ENCODE peak calls at places on chromosomes 7 and 10, in ten cellular contexts. R, Z, W, F, T, U, O, M, L and S are unnamed samples.

GRCh38 chr10:74738985-74739567 is 87.3 kb upstream of the KAT6B start:
- DNase-seq in R (no peak), Z (peak; percentile 20), W (peak; percentile 51), F (peak; percentile 71), T (no peak), U (no peak), O (no peak), M (no peak), L (no peak), S (no peak)

GRCh38 chr10:78472542-78472890 is 438.9 kb downstream of the RPS24 start:
- DNase-seq in R (no peak), Z (no peak), W (no peak), F (no peak), T (no peak), U (no peak), O (peak; percentile 68), M (no peak), L (no peak), S (no peak)

GRCh38 chr7:45180084-45180986 is 22.7 kb downstream of the RAMP3 start:
- DNase-seq in R (no peak), Z (no peak), W (no peak), F (no peak), T (no peak), U (no peak), O (no peak), M (no peak), L (peak; percentile 66), S (no peak)

GRCh38 chr10:89163265-89163995 is 43.7 kb downstream of the CH25H start:
- DNase-seq in R (peak; percentile 91), Z (peak; percentile 15), W (peak; percentile 47), F (no peak), T (peak; percentile 22), U (peak; percentile 11), O (no peak), M (no peak), L (no peak), S (no peak)

GRCh38 chr7:116443646-116444045 is 55.9 kb upstream of the CAV2 start:
- DNase-seq in R (no peak), Z (no peak), W (no peak), F (no peak), T (no peak), U (no peak), O (no peak), M (no peak), L (no peak), S (no peak)

GRCh38 chr7:107505997-107506682 is 36.3 kb downstream of the GPR22 start:
- DNase-seq in R (peak; percentile 88), Z (peak; percentile 89), W (peak; percentile 5), F (peak; percentile 87), T (no peak), U (peak; percentile 52), O (no peak), M (no peak), L (no peak), S (peak; percentile 38)

GRCh38 chr7:24965831-24966708 is 13.9 kb downstream of the OSBPL3 start:
- DNase-seq in R (peak; percentile 76), Z (peak; percentile 18), W (no peak), F (peak; percentile 79), T (peak; percentile 29), U (peak; percentile 44), O (peak; percentile 21), M (no peak), L (no peak), S (no peak)

GRCh38 chr7:156836443-156836842 is 56.5 kb downstream of the LMBR1 start:
- DNase-seq in R (peak; percentile 66), Z (no peak), W (no peak), F (no peak), T (no peak), U (peak; percentile 8), O (no peak), M (peak; percentile 4), L (no peak), S (no peak)

GRCh38 chr7:121083138-121083789 is 94.8 kb downstream of the CPED1 start:
- DNase-seq in R (peak; percentile 66), Z (no peak), W (peak; percentile 51), F (peak; percentile 81), T (no peak), U (peak; percentile 49), O (no peak), M (peak; percentile 69), L (no peak), S (no peak)

GRCh38 chr10:71831646-71832552 is 19.2 kb downstream of the PSAP start:
- DNase-seq in R (peak; percentile 83), Z (no peak), W (no peak), F (peak; percentile 67), T (no peak), U (peak; percentile 81), O (no peak), M (peak; percentile 26), L (no peak), S (no peak)

GRCh38 chr10:60846173-60846572 is 67.9 kb downstream of the CDK1 start:
- DNase-seq in R (peak; percentile 8), Z (no peak), W (peak; percentile 73), F (peak; percentile 79), T (no peak), U (no peak), O (no peak), M (peak; percentile 35), L (no peak), S (no peak)

GRCh38 chr7:23396222-23396621 is 74.1 kb downstream of the IGF2BP3 start:
- DNase-seq in R (no peak), Z (no peak), W (peak; percentile 84), F (no peak), T (no peak), U (no peak), O (no peak), M (peak; percentile 77), L (no peak), S (no peak)

GRCh38 chr10:110336111-110336721 is 31.5 kb upstream of the SMNDC1 start:
- DNase-seq in R (peak; percentile 87), Z (no peak), W (peak; percentile 96), F (peak; percentile 89), T (peak; percentile 51), U (peak; percentile 93), O (peak; percentile 78), M (peak; percentile 96), L (no peak), S (peak; percentile 87)
- TF ChIP-seq CTCF in R (no peak), Z (no peak), W (peak; percentile 20), F (no peak), T (no peak), U (no peak), O (peak; percentile 28), M (peak; percentile 68), L (no peak), S (peak; percentile 13)

GRCh38 chr7:39697481-39697880 is 74.1 kb downstream of the RALA start:
- DNase-seq in R (no peak), Z (no peak), W (no peak), F (no peak), T (no peak), U (no peak), O (no peak), M (no peak), L (no peak), S (no peak)

GRCh38 chr7:39702133-39702532 is 78.8 kb downstream of the RALA start:
- DNase-seq in R (no peak), Z (no peak), W (no peak), F (peak; percentile 7), T (no peak), U (peak; percentile 34), O (no peak), M (no peak), L (no peak), S (no peak)

GRCh38 chr7:39700932-39701331 is 77.6 kb downstream of the RALA start:
- DNase-seq in R (no peak), Z (peak; percentile 22), W (no peak), F (no peak), T (peak; percentile 62), U (no peak), O (no peak), M (no peak), L (no peak), S (no peak)

GRCh38 chr7:39700165-39700564 is 76.8 kb downstream of the RALA start:
- DNase-seq in R (peak; percentile 64), Z (no peak), W (no peak), F (no peak), T (no peak), U (no peak), O (no peak), M (no peak), L (no peak), S (no peak)

DNA sequence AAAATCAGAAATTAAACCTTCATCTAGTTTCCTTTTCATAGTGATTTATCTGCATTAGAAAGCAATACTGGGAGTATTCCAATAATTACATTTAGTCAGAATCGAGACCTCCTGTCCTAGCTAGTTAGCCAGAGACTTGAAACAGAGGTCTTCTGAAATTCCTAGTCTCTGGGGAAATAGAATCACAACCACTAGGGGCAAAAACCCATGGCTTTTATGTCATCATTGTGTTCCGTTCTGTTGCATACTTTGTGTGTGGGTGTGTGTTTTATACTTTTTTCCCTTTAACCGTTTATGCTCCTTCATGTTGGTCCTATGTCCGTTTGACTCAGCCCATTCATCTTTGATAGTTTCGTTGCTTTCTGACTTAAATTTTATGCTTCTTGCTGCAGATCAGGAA is 79.8 kb downstream of the RALA start:
- DNase-seq in R (no peak), Z (no peak), W (peak; percentile 19), F (no peak), T (no peak), U (no peak), O (no peak), M (no peak), L (no peak), S (no peak)
- TF ChIP-seq CTCF in R (peak; percentile 39), Z (no peak), W (peak; percentile 4), F (no peak), T (no peak), U (no peak), O (peak; percentile 31), M (peak; percentile 66), L (no peak), S (peak; percentile 8)

DNA sequence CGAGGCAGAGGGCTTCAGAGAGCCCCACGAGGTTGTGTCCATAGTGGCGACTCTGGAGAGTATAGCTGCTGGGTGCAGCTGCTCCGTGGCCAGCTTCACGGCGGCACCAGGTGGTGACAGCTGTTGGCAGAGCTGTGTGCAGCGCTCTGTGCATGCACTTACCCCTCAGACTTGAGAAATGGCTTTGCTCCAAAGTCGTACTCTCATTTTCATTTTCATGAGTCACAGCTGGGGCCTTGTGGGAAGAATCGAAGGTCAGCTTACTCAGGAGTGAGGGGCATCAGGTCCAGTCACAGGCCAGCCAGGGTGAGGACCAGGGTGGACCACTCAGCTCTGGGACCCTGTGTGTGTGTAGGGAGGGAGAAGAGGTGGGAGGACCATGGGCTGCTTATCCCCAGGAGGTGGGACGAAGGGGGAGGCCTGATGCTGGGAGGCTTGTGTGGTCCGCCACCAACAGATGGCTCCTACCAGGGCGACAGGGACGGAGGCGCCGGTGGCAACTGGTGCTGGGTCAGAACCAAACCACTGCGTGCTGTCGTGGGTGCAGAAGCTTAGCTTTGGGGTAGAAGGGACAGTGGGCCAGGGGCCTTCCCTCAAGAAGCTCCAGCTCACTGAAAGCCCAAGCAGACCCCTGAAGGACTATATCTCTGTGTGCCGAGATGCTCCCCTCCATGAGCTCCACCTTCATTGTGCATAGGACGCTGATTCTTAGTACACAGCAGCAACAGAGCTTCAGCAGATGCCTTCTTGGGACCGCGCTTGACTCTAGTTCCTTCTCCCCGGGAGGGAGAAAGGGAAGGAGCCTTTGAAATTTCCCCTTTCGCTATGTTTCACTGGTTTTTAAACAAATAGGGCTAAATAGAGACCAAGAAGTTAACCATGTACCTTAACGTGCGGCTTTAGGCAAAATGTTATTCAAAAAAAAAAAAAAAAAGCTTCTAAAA is 225.0 kb downstream of the CELF2 start:
- DNase-seq in R (no peak), Z (no peak), W (peak; percentile 38), F (no peak), T (no peak), U (no peak), O (no peak), M (no peak), L (no peak), S (no peak)
- TF ChIP-seq CTCF in R (no peak), Z (no peak), W (no peak), F (no peak), T (no peak), U (no peak), O (no peak), M (no peak), L (no peak), S (no peak)

GRCh38 chr7:73647725-73648592 is 19.7 kb upstream of the VPS37D start:
- DNase-seq in R (no peak), Z (peak; percentile 57), W (no peak), F (peak; percentile 10), T (no peak), U (no peak), O (peak; percentile 67), M (no peak), L (no peak), S (no peak)
- TF ChIP-seq CTCF in R (no peak), Z (peak; percentile 32), W (no peak), F (peak; percentile 16), T (no peak), U (peak; percentile 63), O (peak; percentile 17), M (no peak), L (no peak), S (no peak)